ENCODE peak calls at places on chromosomes 6 and 20, in six cellular contexts. One of them, this sample, is unnamed.

GRCh38 chr20:33803921-33804337 is 7.2 kb upstream of the CHMP4B start:
- DNase-seq in H1: no peak
- DNase-seq in sigmoid colon: no peak
- DNase-seq in heart left ventricle: no peak
- DNase-seq in stomach: no peak
- DNase-seq in tibial nerve: no peak
- DNase-seq in this sample: no peak

GRCh38 chr6:141202641-141203040 is 930.1 kb upstream of the GJE1 start:
- DNase-seq in tibial nerve: no peak
- DNase-seq in stomach: no peak
- DNase-seq in heart left ventricle: no peak
- DNase-seq in H1: no peak
- DNase-seq in sigmoid colon: no peak
- DNase-seq in this sample: no peak

GRCh38 chr6:38686270-38687042 is 16.5 kb downstream of the GLO1 start:
- DNase-seq in sigmoid colon: no peak
- DNase-seq in heart left ventricle: no peak
- DNase-seq in H1: no peak
- DNase-seq in stomach: no peak
- DNase-seq in tibial nerve: no peak
- DNase-seq in this sample: no peak

GRCh38 chr6:14754636-14755513 is 491.0 kb upstream of the JARID2 start:
- DNase-seq in stomach: no peak
- DNase-seq in H1: no peak
- DNase-seq in tibial nerve: no peak
- DNase-seq in heart left ventricle: no peak
- DNase-seq in sigmoid colon: no peak
- DNase-seq in this sample: no peak

GRCh38 chr20:62533591-62534495 is 58.0 kb upstream of the GATA5 start:
- DNase-seq in H1: no peak
- DNase-seq in sigmoid colon: no peak
- DNase-seq in heart left ventricle: no peak
- DNase-seq in stomach: no peak
- DNase-seq in tibial nerve: no peak
- DNase-seq in this sample: no peak

GRCh38 chr6:39992861-39993622 is 58.8 kb upstream of the MOCS1 start:
- DNase-seq in H1: no peak
- DNase-seq in stomach: no peak
- DNase-seq in sigmoid colon: no peak
- DNase-seq in tibial nerve: no peak
- DNase-seq in heart left ventricle: no peak
- DNase-seq in this sample: no peak

GRCh38 chr6:8027965-8028651 is 36.1 kb downstream of the BLOC1S5 start:
- DNase-seq in sigmoid colon: no peak
- DNase-seq in stomach: no peak
- DNase-seq in tibial nerve: no peak
- DNase-seq in H1: no peak
- DNase-seq in heart left ventricle: peak
- DNase-seq in this sample: no peak

GRCh38 chr20:42378826-42379225 is 760.6 kb upstream of the CHD6 start:
- DNase-seq in H1: no peak
- DNase-seq in tibial nerve: no peak
- DNase-seq in heart left ventricle: no peak
- DNase-seq in sigmoid colon: no peak
- DNase-seq in stomach: no peak
- DNase-seq in this sample: no peak

GRCh38 chr6:46062312-46062711 is 46.7 kb upstream of the CLIC5 start:
- DNase-seq in sigmoid colon: no peak
- DNase-seq in heart left ventricle: no peak
- DNase-seq in tibial nerve: no peak
- DNase-seq in stomach: no peak
- DNase-seq in H1: no peak
- DNase-seq in this sample: no peak

GRCh38 chr20:43287637-43288036 is 97.9 kb upstream of the PTPRT start:
- DNase-seq in H1: no peak
- DNase-seq in tibial nerve: no peak
- DNase-seq in heart left ventricle: no peak
- DNase-seq in sigmoid colon: no peak
- DNase-seq in stomach: no peak
- DNase-seq in this sample: no peak

GRCh38 chr6:158799051-158799792 is 19.9 kb downstream of the EZR start:
- DNase-seq in H1: no peak
- DNase-seq in heart left ventricle: no peak
- DNase-seq in sigmoid colon: no peak
- DNase-seq in stomach: peak
- DNase-seq in tibial nerve: no peak
- DNase-seq in this sample: peak

GRCh38 chr20:48474022-48474421 is 353.8 kb downstream of the PREX1 start:
- DNase-seq in stomach: no peak
- DNase-seq in sigmoid colon: no peak
- DNase-seq in H1: no peak
- DNase-seq in heart left ventricle: no peak
- DNase-seq in tibial nerve: no peak
- DNase-seq in this sample: no peak

GRCh38 chr20:15916623-15917022 is 656.6 kb downstream of the KIF16B start:
- DNase-seq in tibial nerve: no peak
- DNase-seq in heart left ventricle: no peak
- DNase-seq in H1: no peak
- DNase-seq in sigmoid colon: no peak
- DNase-seq in stomach: no peak
- DNase-seq in this sample: no peak

GRCh38 chr6:37011656-37012378 is 6.4 kb downstream of the FGD2 start:
- DNase-seq in H1: no peak
- DNase-seq in heart left ventricle: no peak
- DNase-seq in stomach: no peak
- DNase-seq in tibial nerve: no peak
- DNase-seq in sigmoid colon: no peak
- DNase-seq in this sample: no peak

GRCh38 chr20:8036771-8037170 is 17.2 kb upstream of the TMX4 start:
- DNase-seq in sigmoid colon: no peak
- DNase-seq in tibial nerve: no peak
- DNase-seq in H1: no peak
- DNase-seq in stomach: no peak
- DNase-seq in heart left ventricle: no peak
- DNase-seq in this sample: no peak

GRCh38 chr20:8043687-8044278 is 24.2 kb upstream of the TMX4 start:
- DNase-seq in stomach: no peak
- DNase-seq in sigmoid colon: no peak
- DNase-seq in heart left ventricle: no peak
- DNase-seq in H1: no peak
- DNase-seq in tibial nerve: no peak
- DNase-seq in this sample: no peak

GRCh38 chr20:8033447-8033846 is 13.9 kb upstream of the TMX4 start:
- DNase-seq in tibial nerve: no peak
- DNase-seq in sigmoid colon: no peak
- DNase-seq in heart left ventricle: no peak
- DNase-seq in H1: no peak
- DNase-seq in stomach: no peak
- DNase-seq in this sample: no peak

GRCh38 chr20:8039048-8039447 is 19.5 kb upstream of the TMX4 start:
- DNase-seq in heart left ventricle: no peak
- DNase-seq in sigmoid colon: no peak
- DNase-seq in tibial nerve: no peak
- DNase-seq in stomach: no peak
- DNase-seq in H1: no peak
- DNase-seq in this sample: no peak
- TF ChIP-seq POLR2A in heart left ventricle: no peak
- TF ChIP-seq POLR2A in sigmoid colon: no peak
- TF ChIP-seq POLR2A in tibial nerve: no peak
- TF ChIP-seq POLR2A in stomach: no peak
- TF ChIP-seq POLR2A in H1: no peak
- TF ChIP-seq POLR2A in this sample: no peak

GRCh38 chr6:111088668-111089003 is 1.3 kb downstream of the SLC16A10 start:
- DNase-seq in sigmoid colon: no peak
- DNase-seq in tibial nerve: no peak
- DNase-seq in stomach: no peak
- DNase-seq in H1: no peak
- DNase-seq in heart left ventricle: no peak
- DNase-seq in this sample: no peak

GRCh38 chr6:111086685-111087084 is 618 bp upstream of the SLC16A10 start:
- DNase-seq in tibial nerve: no peak
- DNase-seq in stomach: no peak
- DNase-seq in H1: no peak
- DNase-seq in heart left ventricle: no peak
- DNase-seq in sigmoid colon: no peak
- DNase-seq in this sample: no peak

GRCh38 chr6:111090766-111091165 is 3.5 kb downstream of the SLC16A10 start:
- DNase-seq in heart left ventricle: no peak
- DNase-seq in stomach: no peak
- DNase-seq in tibial nerve: no peak
- DNase-seq in H1: no peak
- DNase-seq in sigmoid colon: no peak
- DNase-seq in this sample: no peak

GRCh38 chr6:111087871-111088667 is 766 bp downstream of the SLC16A10 start:
- DNase-seq in stomach: peak
- DNase-seq in sigmoid colon: no peak
- DNase-seq in heart left ventricle: no peak
- DNase-seq in H1: no peak
- DNase-seq in tibial nerve: no peak
- DNase-seq in this sample: no peak

GRCh38 chr6:111087106-111087835 is at the start of gene SLC16A10:
- DNase-seq in H1: peak
- DNase-seq in stomach: peak
- DNase-seq in sigmoid colon: peak
- DNase-seq in heart left ventricle: peak
- DNase-seq in tibial nerve: no peak
- DNase-seq in this sample: peak
- TF ChIP-seq POLR2A in H1: peak
- TF ChIP-seq POLR2A in stomach: no peak
- TF ChIP-seq POLR2A in sigmoid colon: no peak
- TF ChIP-seq POLR2A in heart left ventricle: peak
- TF ChIP-seq POLR2A in tibial nerve: no peak
- TF ChIP-seq POLR2A in this sample: peak

GRCh38 chr20:11876555-11876954 is 41.1 kb upstream of the BTBD3 start:
- DNase-seq in tibial nerve: no peak
- DNase-seq in sigmoid colon: no peak
- DNase-seq in heart left ventricle: no peak
- DNase-seq in H1: no peak
- DNase-seq in stomach: no peak
- DNase-seq in this sample: no peak
- TF ChIP-seq POLR2A in tibial nerve: no peak
- TF ChIP-seq POLR2A in sigmoid colon: no peak
- TF ChIP-seq POLR2A in heart left ventricle: no peak
- TF ChIP-seq POLR2A in H1: no peak
- TF ChIP-seq POLR2A in stomach: no peak
- TF ChIP-seq POLR2A in this sample: no peak

DNA sequence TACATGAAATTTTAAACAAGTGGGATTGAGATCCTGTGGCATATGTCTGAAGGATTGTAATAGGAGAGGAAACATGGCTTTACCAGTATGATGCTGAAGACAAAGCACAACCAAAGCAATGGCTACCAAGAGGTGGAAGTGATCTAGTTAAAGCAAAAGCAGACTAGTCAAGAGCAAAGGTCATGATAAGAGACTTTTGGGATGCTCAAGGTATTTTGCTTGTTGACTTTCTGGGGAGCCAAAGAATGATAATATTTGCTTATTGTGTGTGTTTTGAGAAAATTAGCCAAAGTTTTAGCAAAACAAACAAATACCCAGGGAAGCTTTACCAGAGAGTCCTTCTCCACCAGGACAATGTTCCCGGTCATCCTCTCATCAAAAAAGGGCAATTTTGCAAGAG is 20.3 kb downstream of the SLC16A10 start:
- DNase-seq in H1: no peak
- DNase-seq in sigmoid colon: no peak
- DNase-seq in stomach: no peak
- DNase-seq in tibial nerve: no peak
- DNase-seq in heart left ventricle: no peak
- DNase-seq in this sample: no peak
- TF ChIP-seq POLR2A in H1: no peak
- TF ChIP-seq POLR2A in sigmoid colon: no peak
- TF ChIP-seq POLR2A in stomach: no peak
- TF ChIP-seq POLR2A in tibial nerve: no peak
- TF ChIP-seq POLR2A in heart left ventricle: no peak
- TF ChIP-seq POLR2A in this sample: no peak